ENCODE peak calls at places on chromosomes 4 and X, in six cellular contexts. D, I, L, J, E and F are unnamed samples. For H3K9me3, the result is how much of the 10 kb centered on the place peaks cover.

GRCh38 chr4:53598483-53598882 is 7.2 kb upstream of the LNX1 start:
- DNase-seq in D (peak), I (no peak), L (no peak), J (no peak), E (no peak), F (no peak)

GRCh38 chrX:131704136-131704695 is 160.3 kb downstream of the OR13H1 start:
- DNase-seq in D (peak), I (peak), L (peak), J (no peak), E (no peak), F (peak)

GRCh38 chr4:76210502-76210901 is 3.1 kb downstream of the SCARB2 start:
- DNase-seq in D (no peak), I (no peak), L (no peak), J (no peak), E (no peak), F (no peak)

GRCh38 chr4:139266583-139267257 is 13.3 kb downstream of the MGARP start:
- DNase-seq in D (peak), I (peak), L (peak), J (no peak), E (peak), F (peak)

GRCh38 chrX:48475295-48475694 is 704 bp upstream of the FTSJ1 start:
- DNase-seq in D (no peak), I (no peak), L (no peak), J (no peak), E (no peak), F (no peak)

GRCh38 chr4:184448828-184449227 is 25.5 kb downstream of the IRF2 start:
- DNase-seq in D (peak), I (no peak), L (peak), J (no peak), E (peak), F (peak)

GRCh38 chr4:131337956-131338355 is 1811.1 kb upstream of the PCDH10 start:
- DNase-seq in D (no peak), I (no peak), L (no peak), J (no peak), E (no peak), F (no peak)

GRCh38 chrX:79268788-79269187 is 98.3 kb downstream of the ITM2A start:
- DNase-seq in D (no peak), I (no peak), L (no peak), J (no peak), E (peak), F (no peak)

GRCh38 chr4:183920512-183920911 is 15.4 kb downstream of the STOX2 start:
- DNase-seq in D (no peak), I (no peak), L (no peak), J (no peak), E (no peak), F (no peak)

GRCh38 chr4:55291227-55291629 is 54.8 kb upstream of the SRD5A3 start:
- DNase-seq in D (no peak), I (no peak), L (peak), J (no peak), E (no peak), F (no peak)

GRCh38 chrX:41823402-41823801 is 99.4 kb downstream of the GPR82 start:
- DNase-seq in D (no peak), I (no peak), L (no peak), J (no peak), E (no peak), F (no peak)

GRCh38 chr4:7771541-7772507 is 167.8 kb downstream of the AFAP1 start:
- DNase-seq in D (no peak), I (no peak), L (no peak), J (no peak), E (no peak), F (no peak)

GRCh38 chr4:81432825-81433224 is 38.9 kb downstream of the RASGEF1B start:
- DNase-seq in D (no peak), I (no peak), L (no peak), J (no peak), E (no peak), F (no peak)

GRCh38 chr4:40173470-40173875 is 23.4 kb upstream of the RHOH start:
- DNase-seq in D (no peak), I (no peak), L (no peak), J (no peak), E (no peak), F (no peak)

GRCh38 chr4:53644607-53645006 is 53.3 kb upstream of the LNX1 start:
- DNase-seq in D (no peak), I (peak), L (no peak), J (no peak), E (no peak), F (no peak)

GRCh38 chr4:8212606-8213005 is 13.5 kb downstream of the SH3TC1 start:
- DNase-seq in D (no peak), I (no peak), L (no peak), J (no peak), E (no peak), F (no peak)

GRCh38 chrX:19272452-19272851 is 71.3 kb upstream of the PDHA1 start:
- DNase-seq in D (peak), I (no peak), L (no peak), J (no peak), E (no peak), F (no peak)

GRCh38 chr4:7873881-7874280 is 65.8 kb downstream of the AFAP1 start:
- DNase-seq in D (peak), I (no peak), L (no peak), J (no peak), E (no peak), F (no peak)

GRCh38 chr4:5037553-5038551 is 13.4 kb upstream of the STK32B start:
- DNase-seq in D (peak), I (no peak), L (no peak), J (no peak), E (peak), F (no peak)

GRCh38 chr4:28014469-28014868 is 1153.8 kb downstream of the STIM2 start:
- DNase-seq in D (no peak), I (no peak), L (no peak), J (no peak), E (no peak), F (no peak)

GRCh38 chr4:1035510-1035909 is 24.1 kb downstream of the FGFRL1 start:
- DNase-seq in D (no peak), I (no peak), L (peak), J (no peak), E (peak), F (no peak)
- H3K27ac ChIP-seq in D (no peak), I (no peak), L (no peak), J (peak), E (no peak), F (no peak)

GRCh38 chr4:13856387-13856786 is 228.9 kb upstream of the BOD1L1 start:
- DNase-seq in D (no peak), I (no peak), L (no peak), J (no peak), E (no peak), F (no peak)

GRCh38 chr4:13859423-13859822 is 231.9 kb upstream of the BOD1L1 start:
- DNase-seq in D (no peak), I (no peak), L (no peak), J (no peak), E (no peak), F (no peak)

GRCh38 chr4:13860126-13860525 is 232.6 kb upstream of the BOD1L1 start:
- DNase-seq in D (no peak), I (no peak), L (no peak), J (no peak), E (no peak), F (no peak)

GRCh38 chr4:13857397-13857796 is 229.9 kb upstream of the BOD1L1 start:
- DNase-seq in D (no peak), I (no peak), L (no peak), J (no peak), E (no peak), F (no peak)

DNA sequence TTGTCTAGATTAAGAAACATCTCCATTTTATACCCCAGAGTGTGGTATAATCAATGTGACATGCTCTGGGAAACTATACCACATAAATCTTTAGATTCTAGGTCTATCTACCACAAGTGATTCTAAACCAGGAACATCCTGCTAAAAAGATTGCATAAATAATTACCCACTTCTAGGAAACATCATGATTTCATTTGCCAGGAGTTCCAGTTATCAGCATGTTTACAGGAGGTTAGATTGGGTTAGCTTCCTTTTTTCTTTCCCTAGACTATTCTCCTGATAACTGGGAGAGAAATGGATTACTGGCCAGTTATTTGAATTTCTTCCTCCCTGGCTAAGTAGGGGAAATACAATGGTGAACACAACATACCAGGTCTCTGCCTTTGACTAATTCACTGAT is 230.3 kb upstream of the BOD1L1 start:
- DNase-seq in D (no peak), I (no peak), L (no peak), J (no peak), E (no peak), F (no peak)
- H3K9me3 ChIP-seq in D (under half), I (under half), L (under half), J (under half), E (under half), F (under half)

GRCh38 chr4:101186558-101187184 is 160.7 kb downstream of the PPP3CA start:
- DNase-seq in D (no peak), I (no peak), L (no peak), J (no peak), E (no peak), F (no peak)

GRCh38 chr4:101183224-101183623 is 164.1 kb downstream of the PPP3CA start:
- DNase-seq in D (no peak), I (no peak), L (no peak), J (no peak), E (no peak), F (no peak)

GRCh38 chr4:101187837-101188236 is 159.5 kb downstream of the PPP3CA start:
- DNase-seq in D (no peak), I (no peak), L (no peak), J (no peak), E (peak), F (no peak)

GRCh38 chr4:101184668-101185067 is 162.7 kb downstream of the PPP3CA start:
- DNase-seq in D (no peak), I (no peak), L (no peak), J (no peak), E (no peak), F (no peak)

GRCh38 chr4:101183658-101184373 is 163.5 kb downstream of the PPP3CA start:
- DNase-seq in D (peak), I (no peak), L (no peak), J (no peak), E (no peak), F (no peak)
- H3K27ac ChIP-seq in D (no peak), I (no peak), L (no peak), J (no peak), E (no peak), F (no peak)

GRCh38 chr4:19540859-19541258 is 710.8 kb upstream of the SLIT2 start:
- DNase-seq in D (no peak), I (no peak), L (no peak), J (no peak), E (no peak), F (no peak)

GRCh38 chr4:19539192-19539591 is 712.5 kb upstream of the SLIT2 start:
- DNase-seq in D (no peak), I (no peak), L (no peak), J (no peak), E (no peak), F (no peak)
- H3K9me3 ChIP-seq in D (under half), I (under half), L (under half), J (under half), E (under half), F (under half)

GRCh38 chr4:168713193-168713592 is 216.3 kb downstream of the PALLD start:
- DNase-seq in D (no peak), I (no peak), L (no peak), J (no peak), E (no peak), F (no peak)
- H3K27ac ChIP-seq in D (no peak), I (no peak), L (no peak), J (peak), E (no peak), F (no peak)

GRCh38 chr4:385934-386707 is 48.5 kb downstream of the ZNF141 start:
- DNase-seq in D (no peak), I (no peak), L (no peak), J (no peak), E (no peak), F (peak)
- H3K9me3 ChIP-seq in D (half or more), I (under half), L (under half), J (half or more), E (under half), F (half or more)

DNA sequence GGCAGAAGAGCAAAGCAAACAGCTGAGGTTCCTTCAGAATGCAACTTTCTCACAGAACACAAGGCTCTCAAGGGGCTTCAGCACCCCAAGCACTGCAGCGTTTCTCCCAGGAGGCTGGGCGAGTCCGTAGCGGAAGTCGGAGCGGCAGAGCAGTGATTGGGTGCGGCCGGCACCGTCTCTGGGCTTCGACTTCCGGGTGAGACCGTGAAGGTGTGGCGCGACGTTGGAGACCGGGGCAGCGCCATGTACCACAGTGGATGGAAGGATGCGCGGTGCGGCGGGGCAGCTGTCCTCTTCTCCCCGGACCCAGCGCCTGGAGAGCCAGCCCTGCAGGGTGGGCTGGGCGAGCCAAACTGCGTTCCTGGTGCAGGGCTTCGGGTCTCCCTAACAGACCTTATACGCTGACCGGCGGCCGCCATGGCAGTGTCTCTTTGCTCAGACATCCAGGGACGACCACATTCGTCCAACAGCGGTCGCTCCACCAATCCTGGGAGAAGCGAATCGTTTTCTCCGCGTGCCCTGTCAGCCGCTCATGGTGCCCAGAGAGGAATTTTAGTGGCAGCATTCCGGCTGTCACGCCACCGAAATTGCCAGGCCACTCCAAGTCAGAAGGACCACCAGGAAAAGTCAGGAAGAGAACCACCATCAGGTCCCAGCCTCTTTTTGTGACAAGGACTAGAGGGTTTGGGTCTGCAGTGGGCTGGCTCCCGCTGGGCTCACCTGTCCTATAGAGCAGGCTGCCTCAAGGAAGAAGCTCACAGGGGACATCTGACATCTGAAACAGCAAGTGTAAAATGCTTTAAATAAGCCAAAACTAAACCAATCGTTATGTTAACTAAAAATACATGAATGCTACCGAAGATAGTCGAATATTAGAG is 20.5 kb downstream of the TRIM61 start:
- DNase-seq in D (peak), I (peak), L (peak), J (no peak), E (peak), F (peak)
- H3K27ac ChIP-seq in D (peak), I (no peak), L (peak), J (peak), E (no peak), F (peak)

DNA sequence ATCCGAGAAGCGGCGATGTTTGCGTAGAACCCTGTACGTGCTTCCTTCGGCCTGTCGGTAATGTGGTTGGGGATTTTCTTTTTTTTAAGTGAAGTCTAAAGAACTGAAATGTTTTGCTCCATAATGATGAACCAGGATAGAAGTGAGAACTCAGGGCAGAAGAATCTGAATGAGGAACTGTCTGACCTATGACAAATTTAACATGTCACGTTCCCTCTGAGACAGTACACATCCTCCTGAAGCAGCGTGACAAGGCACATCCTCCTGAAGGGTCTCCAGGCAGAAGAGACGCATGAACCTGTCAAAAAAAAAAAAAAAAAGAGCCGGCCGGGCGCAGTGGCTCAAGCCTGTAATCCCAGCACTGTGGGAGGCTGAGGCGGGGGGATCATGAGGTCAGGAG is 6.2 kb downstream of the CSF2RA start:
- DNase-seq in D (no peak), I (no peak), L (no peak), J (no peak), E (no peak), F (peak)
- H3K9me3 ChIP-seq in D (under half), I (under half), L (under half), J (under half), E (under half), F (under half)

DNA sequence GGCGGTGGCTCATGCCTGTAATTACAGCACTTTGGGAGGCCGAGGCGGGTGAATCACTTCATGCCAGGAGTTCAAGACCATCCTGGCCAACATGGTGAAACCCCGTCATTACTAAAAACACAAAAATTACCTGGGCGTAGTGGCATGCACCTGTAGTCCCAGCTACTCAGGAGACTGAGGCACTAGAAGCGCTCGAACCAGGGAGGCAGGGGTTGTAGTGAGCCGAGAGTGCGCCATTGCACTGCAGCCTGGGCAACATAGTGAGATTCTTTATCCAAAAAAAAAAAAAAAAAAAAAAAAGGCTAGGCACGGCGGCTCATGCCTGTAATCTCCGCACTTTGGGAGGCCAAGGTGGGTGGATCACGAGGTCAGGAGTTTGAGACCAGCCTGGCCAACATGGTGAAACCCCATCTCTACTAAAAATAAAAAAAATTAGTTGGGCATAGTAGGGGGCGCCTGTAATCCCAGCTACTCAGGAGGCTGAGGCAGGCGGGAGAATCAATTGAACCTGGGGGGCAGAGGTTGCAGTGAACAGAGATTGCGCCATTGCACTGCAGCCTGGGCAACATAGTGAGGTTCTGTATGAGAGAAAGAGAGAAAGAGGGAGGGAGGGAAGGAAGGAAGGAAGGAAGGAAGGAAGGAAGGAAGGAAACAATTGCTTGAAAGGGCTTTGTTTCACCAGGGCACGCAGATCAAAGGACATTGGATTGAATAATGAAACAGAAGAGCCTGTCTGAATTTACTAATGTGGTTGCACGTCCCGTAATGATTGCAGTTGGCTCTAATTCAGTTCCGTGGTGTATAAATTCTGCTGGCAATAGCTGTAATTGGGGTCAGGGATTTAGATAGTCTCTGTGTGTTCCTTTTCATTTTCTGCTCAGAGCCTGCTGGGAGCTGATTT is 13.2 kb downstream of the XG start:
- DNase-seq in D (no peak), I (no peak), L (no peak), J (no peak), E (no peak), F (no peak)
- H3K27ac ChIP-seq in D (no peak), I (no peak), L (no peak), J (no peak), E (no peak), F (no peak)

GRCh38 chr4:18194278-18194677 is 172.7 kb upstream of the LCORL start:
- DNase-seq in D (no peak), I (no peak), L (no peak), J (no peak), E (no peak), F (no peak)

GRCh38 chr4:18198653-18199052 is 177.1 kb upstream of the LCORL start:
- DNase-seq in D (no peak), I (no peak), L (no peak), J (no peak), E (no peak), F (no peak)

GRCh38 chr4:18202510-18202909 is 181.0 kb upstream of the LCORL start:
- DNase-seq in D (no peak), I (no peak), L (no peak), J (no peak), E (no peak), F (no peak)

GRCh38 chr4:18192901-18193300 is 171.3 kb upstream of the LCORL start:
- DNase-seq in D (no peak), I (no peak), L (no peak), J (no peak), E (no peak), F (no peak)

GRCh38 chr4:18197467-18197866 is 175.9 kb upstream of the LCORL start:
- DNase-seq in D (no peak), I (no peak), L (no peak), J (no peak), E (no peak), F (no peak)
- H3K9me3 ChIP-seq in D (under half), I (under half), L (under half), J (under half), E (under half), F (under half)